ENCODE peak calls at places on chromosome 16, in eight cellular contexts. One of them, this sample, is unnamed. For H3K4me1, the result is how much of the 10 kb centered on the place peaks cover.

GRCh38 chr16:11612110-11612981 is 25.6 kb upstream of the LITAF start:
- DNase-seq in heart left ventricle: peak
- DNase-seq in Peyer's patch: peak
- DNase-seq in A549: no peak
- DNase-seq in neural progenitor cell: no peak
- DNase-seq in ovary: no peak
- DNase-seq in lung: peak
- DNase-seq in esophagus muscularis mucosa: no peak
- DNase-seq in this sample: no peak

GRCh38 chr16:69176033-69176780 is 10.8 kb upstream of the SNTB2 start:
- DNase-seq in esophagus muscularis mucosa: no peak
- DNase-seq in neural progenitor cell: no peak
- DNase-seq in heart left ventricle: no peak
- DNase-seq in ovary: no peak
- DNase-seq in lung: no peak
- DNase-seq in Peyer's patch: no peak
- DNase-seq in A549: no peak
- DNase-seq in this sample: no peak

GRCh38 chr16:82329070-82329469 is 159.0 kb upstream of the MPHOSPH6 start:
- DNase-seq in neural progenitor cell: no peak
- DNase-seq in heart left ventricle: no peak
- DNase-seq in ovary: no peak
- DNase-seq in lung: no peak
- DNase-seq in esophagus muscularis mucosa: no peak
- DNase-seq in Peyer's patch: no peak
- DNase-seq in A549: no peak
- DNase-seq in this sample: no peak

GRCh38 chr16:60346256-60346655 is 1612.1 kb upstream of the GOT2 start:
- DNase-seq in Peyer's patch: no peak
- DNase-seq in ovary: no peak
- DNase-seq in heart left ventricle: no peak
- DNase-seq in neural progenitor cell: no peak
- DNase-seq in esophagus muscularis mucosa: no peak
- DNase-seq in A549: no peak
- DNase-seq in lung: no peak
- DNase-seq in this sample: no peak

GRCh38 chr16:15846510-15846909 is 10.3 kb downstream of the MYH11 start:
- DNase-seq in A549: no peak
- DNase-seq in Peyer's patch: no peak
- DNase-seq in lung: no peak
- DNase-seq in heart left ventricle: no peak
- DNase-seq in esophagus muscularis mucosa: no peak
- DNase-seq in ovary: no peak
- DNase-seq in neural progenitor cell: no peak
- DNase-seq in this sample: no peak

GRCh38 chr16:14018848-14019247 is 52.3 kb upstream of the MRTFB start:
- DNase-seq in ovary: no peak
- DNase-seq in A549: no peak
- DNase-seq in esophagus muscularis mucosa: no peak
- DNase-seq in neural progenitor cell: peak
- DNase-seq in heart left ventricle: no peak
- DNase-seq in lung: no peak
- DNase-seq in Peyer's patch: no peak
- DNase-seq in this sample: no peak

GRCh38 chr16:80116711-80117110 is 424.1 kb upstream of the DYNLRB2 start:
- DNase-seq in heart left ventricle: no peak
- DNase-seq in neural progenitor cell: no peak
- DNase-seq in esophagus muscularis mucosa: no peak
- DNase-seq in Peyer's patch: no peak
- DNase-seq in A549: no peak
- DNase-seq in ovary: no peak
- DNase-seq in lung: no peak
- DNase-seq in this sample: no peak

GRCh38 chr16:75207831-75208230 is 870 bp upstream of the CTRB2 start:
- DNase-seq in lung: no peak
- DNase-seq in Peyer's patch: no peak
- DNase-seq in ovary: no peak
- DNase-seq in esophagus muscularis mucosa: no peak
- DNase-seq in neural progenitor cell: no peak
- DNase-seq in A549: no peak
- DNase-seq in heart left ventricle: no peak
- DNase-seq in this sample: no peak

GRCh38 chr16:84471966-84472365 is 32.5 kb downstream of the MEAK7 start:
- DNase-seq in esophagus muscularis mucosa: no peak
- DNase-seq in ovary: peak
- DNase-seq in neural progenitor cell: no peak
- DNase-seq in lung: no peak
- DNase-seq in heart left ventricle: no peak
- DNase-seq in A549: no peak
- DNase-seq in Peyer's patch: no peak
- DNase-seq in this sample: no peak

GRCh38 chr16:65024649-65025243 is 97.1 kb downstream of the CDH11 start:
- DNase-seq in lung: no peak
- DNase-seq in heart left ventricle: no peak
- DNase-seq in esophagus muscularis mucosa: no peak
- DNase-seq in A549: no peak
- DNase-seq in neural progenitor cell: no peak
- DNase-seq in Peyer's patch: no peak
- DNase-seq in ovary: no peak
- DNase-seq in this sample: peak

GRCh38 chr16:57696240-57696639 is 1.6 kb downstream of the DRC7 start:
- DNase-seq in lung: no peak
- DNase-seq in heart left ventricle: no peak
- DNase-seq in ovary: no peak
- DNase-seq in A549: no peak
- DNase-seq in esophagus muscularis mucosa: no peak
- DNase-seq in Peyer's patch: no peak
- DNase-seq in neural progenitor cell: no peak
- DNase-seq in this sample: no peak

GRCh38 chr16:49580751-49581303 is 207.2 kb downstream of the C16orf78 start:
- DNase-seq in A549: no peak
- DNase-seq in esophagus muscularis mucosa: no peak
- DNase-seq in heart left ventricle: no peak
- DNase-seq in ovary: no peak
- DNase-seq in Peyer's patch: no peak
- DNase-seq in neural progenitor cell: no peak
- DNase-seq in lung: no peak
- DNase-seq in this sample: no peak

GRCh38 chr16:47888142-47888541 is 267.7 kb downstream of the ABCC12 start:
- DNase-seq in A549: peak
- DNase-seq in heart left ventricle: no peak
- DNase-seq in esophagus muscularis mucosa: no peak
- DNase-seq in neural progenitor cell: peak
- DNase-seq in Peyer's patch: no peak
- DNase-seq in ovary: no peak
- DNase-seq in lung: no peak
- DNase-seq in this sample: no peak

GRCh38 chr16:71296584-71297133 is 7.5 kb upstream of the CMTR2 start:
- DNase-seq in Peyer's patch: no peak
- DNase-seq in neural progenitor cell: no peak
- DNase-seq in A549: no peak
- DNase-seq in ovary: no peak
- DNase-seq in heart left ventricle: no peak
- DNase-seq in esophagus muscularis mucosa: no peak
- DNase-seq in lung: no peak
- DNase-seq in this sample: no peak

GRCh38 chr16:7938175-7938574 is 605.5 kb downstream of the RBFOX1 start:
- DNase-seq in heart left ventricle: no peak
- DNase-seq in Peyer's patch: no peak
- DNase-seq in A549: no peak
- DNase-seq in ovary: no peak
- DNase-seq in neural progenitor cell: no peak
- DNase-seq in lung: no peak
- DNase-seq in esophagus muscularis mucosa: no peak
- DNase-seq in this sample: no peak

GRCh38 chr16:29841631-29842030 is 21.4 kb downstream of the MVP start:
- DNase-seq in esophagus muscularis mucosa: no peak
- DNase-seq in lung: no peak
- DNase-seq in Peyer's patch: no peak
- DNase-seq in A549: no peak
- DNase-seq in neural progenitor cell: no peak
- DNase-seq in ovary: no peak
- DNase-seq in heart left ventricle: no peak
- DNase-seq in this sample: no peak

GRCh38 chr16:29840240-29840639 is 20.0 kb downstream of the MVP start:
- DNase-seq in A549: no peak
- DNase-seq in lung: no peak
- DNase-seq in Peyer's patch: no peak
- DNase-seq in heart left ventricle: no peak
- DNase-seq in neural progenitor cell: no peak
- DNase-seq in esophagus muscularis mucosa: no peak
- DNase-seq in ovary: peak
- DNase-seq in this sample: no peak

GRCh38 chr16:29844575-29845331 is 18.3 kb downstream of the CDIPT start:
- DNase-seq in heart left ventricle: no peak
- DNase-seq in esophagus muscularis mucosa: no peak
- DNase-seq in neural progenitor cell: no peak
- DNase-seq in Peyer's patch: no peak
- DNase-seq in A549: no peak
- DNase-seq in ovary: peak
- DNase-seq in lung: peak
- DNase-seq in this sample: peak

GRCh38 chr16:29843942-29844341 is 19.1 kb downstream of the CDIPT start:
- DNase-seq in neural progenitor cell: no peak
- DNase-seq in ovary: no peak
- DNase-seq in Peyer's patch: no peak
- DNase-seq in A549: no peak
- DNase-seq in heart left ventricle: no peak
- DNase-seq in esophagus muscularis mucosa: no peak
- DNase-seq in lung: no peak
- DNase-seq in this sample: no peak

GRCh38 chr16:29842732-29843346 is 20.2 kb downstream of the CDIPT start:
- DNase-seq in neural progenitor cell: no peak
- DNase-seq in heart left ventricle: no peak
- DNase-seq in A549: no peak
- DNase-seq in lung: no peak
- DNase-seq in esophagus muscularis mucosa: no peak
- DNase-seq in Peyer's patch: no peak
- DNase-seq in ovary: no peak
- DNase-seq in this sample: no peak
- TF ChIP-seq CTCF in neural progenitor cell: no peak
- TF ChIP-seq CTCF in heart left ventricle: no peak
- TF ChIP-seq CTCF in A549: no peak
- TF ChIP-seq CTCF in lung: no peak
- TF ChIP-seq CTCF in esophagus muscularis mucosa: no peak
- TF ChIP-seq CTCF in Peyer's patch: no peak
- TF ChIP-seq CTCF in ovary: no peak
- TF ChIP-seq CTCF in this sample: no peak

DNA sequence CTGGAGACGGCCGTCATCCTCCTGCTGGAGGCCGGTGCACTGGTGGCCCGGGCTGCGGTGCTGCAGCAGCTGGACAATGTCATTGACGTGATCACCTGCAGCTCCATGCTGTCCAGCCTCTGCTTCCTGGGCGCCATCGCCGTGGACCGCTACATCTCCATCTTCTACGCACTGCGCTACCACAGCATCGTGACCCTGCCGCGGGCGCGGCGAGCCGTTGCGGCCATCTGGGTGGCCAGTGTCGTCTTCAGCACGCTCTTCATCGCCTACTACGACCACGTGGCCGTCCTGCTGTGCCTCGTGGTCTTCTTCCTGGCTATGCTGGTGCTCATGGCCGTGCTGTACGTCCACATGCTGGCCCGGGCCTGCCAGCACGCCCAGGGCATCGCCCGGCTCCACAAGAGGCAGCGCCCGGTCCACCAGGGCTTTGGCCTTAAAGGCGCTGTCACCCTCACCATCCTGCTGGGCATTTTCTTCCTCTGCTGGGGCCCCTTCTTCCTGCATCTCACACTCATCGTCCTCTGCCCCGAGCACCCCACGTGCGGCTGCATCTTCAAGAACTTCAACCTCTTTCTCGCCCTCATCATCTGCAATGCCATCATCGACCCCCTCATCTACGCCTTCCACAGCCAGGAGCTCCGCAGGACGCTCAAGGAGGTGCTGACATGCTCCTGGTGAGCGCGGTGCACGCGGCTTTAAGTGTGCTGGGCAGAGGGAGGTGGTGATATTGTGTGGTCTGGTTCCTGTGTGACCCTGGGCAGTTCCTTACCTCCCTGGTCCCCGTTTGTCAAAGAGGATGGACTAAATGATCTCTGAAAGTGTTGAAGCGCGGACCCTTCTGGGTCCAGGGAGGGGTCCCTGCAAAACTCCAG is 1.1 kb downstream of the MC1R start:
- DNase-seq in lung: no peak
- DNase-seq in ovary: no peak
- DNase-seq in esophagus muscularis mucosa: no peak
- DNase-seq in Peyer's patch: no peak
- DNase-seq in A549: no peak
- DNase-seq in heart left ventricle: no peak
- DNase-seq in neural progenitor cell: no peak
- DNase-seq in this sample: no peak
- H3K4me1 ChIP-seq in lung: under half
- H3K4me1 ChIP-seq in ovary: under half
- H3K4me1 ChIP-seq in esophagus muscularis mucosa: half or more
- H3K4me1 ChIP-seq in Peyer's patch: half or more
- H3K4me1 ChIP-seq in A549: half or more
- H3K4me1 ChIP-seq in heart left ventricle: under half
- H3K4me1 ChIP-seq in neural progenitor cell: under half
- H3K4me1 ChIP-seq in this sample: under half

GRCh38 chr16:3458852-3459361 is 15.4 kb downstream of the NAA60 start:
- DNase-seq in neural progenitor cell: no peak
- DNase-seq in esophagus muscularis mucosa: no peak
- DNase-seq in heart left ventricle: no peak
- DNase-seq in Peyer's patch: no peak
- DNase-seq in ovary: no peak
- DNase-seq in A549: peak
- DNase-seq in lung: peak
- DNase-seq in this sample: no peak

GRCh38 chr16:3459401-3460090 is 16.1 kb downstream of the NAA60 start:
- DNase-seq in esophagus muscularis mucosa: no peak
- DNase-seq in lung: no peak
- DNase-seq in ovary: no peak
- DNase-seq in heart left ventricle: no peak
- DNase-seq in Peyer's patch: no peak
- DNase-seq in A549: no peak
- DNase-seq in neural progenitor cell: peak
- DNase-seq in this sample: no peak

GRCh38 chr16:3457434-3458252 is 14.2 kb downstream of the NAA60 start:
- DNase-seq in ovary: peak
- DNase-seq in A549: peak
- DNase-seq in heart left ventricle: peak
- DNase-seq in lung: peak
- DNase-seq in neural progenitor cell: peak
- DNase-seq in esophagus muscularis mucosa: peak
- DNase-seq in Peyer's patch: peak
- DNase-seq in this sample: peak

GRCh38 chr16:3460121-3460520 is 16.6 kb downstream of the NAA60 start:
- DNase-seq in A549: no peak
- DNase-seq in Peyer's patch: no peak
- DNase-seq in lung: no peak
- DNase-seq in esophagus muscularis mucosa: no peak
- DNase-seq in neural progenitor cell: no peak
- DNase-seq in heart left ventricle: no peak
- DNase-seq in ovary: no peak
- DNase-seq in this sample: no peak

GRCh38 chr16:3458278-3458851 is 14.9 kb downstream of the NAA60 start:
- DNase-seq in heart left ventricle: no peak
- DNase-seq in ovary: peak
- DNase-seq in esophagus muscularis mucosa: no peak
- DNase-seq in lung: no peak
- DNase-seq in neural progenitor cell: peak
- DNase-seq in A549: no peak
- DNase-seq in Peyer's patch: peak
- DNase-seq in this sample: no peak
- H3K4me3 ChIP-seq in heart left ventricle: peak
- H3K4me3 ChIP-seq in ovary: peak
- H3K4me3 ChIP-seq in esophagus muscularis mucosa: peak
- H3K4me3 ChIP-seq in lung: peak
- H3K4me3 ChIP-seq in neural progenitor cell: peak
- H3K4me3 ChIP-seq in A549: peak
- H3K4me3 ChIP-seq in Peyer's patch: peak
- H3K4me3 ChIP-seq in this sample: peak

GRCh38 chr16:66924527-66925321 is 611 bp downstream of the RRAD start:
- DNase-seq in neural progenitor cell: peak
- DNase-seq in lung: no peak
- DNase-seq in Peyer's patch: peak
- DNase-seq in A549: peak
- DNase-seq in heart left ventricle: peak
- DNase-seq in ovary: peak
- DNase-seq in esophagus muscularis mucosa: no peak
- DNase-seq in this sample: no peak
- TF ChIP-seq CTCF in neural progenitor cell: peak
- TF ChIP-seq CTCF in lung: no peak
- TF ChIP-seq CTCF in Peyer's patch: peak
- TF ChIP-seq CTCF in A549: peak
- TF ChIP-seq CTCF in heart left ventricle: peak
- TF ChIP-seq CTCF in ovary: no peak
- TF ChIP-seq CTCF in esophagus muscularis mucosa: peak
- TF ChIP-seq CTCF in this sample: peak